ENCODE peak calls at places on chromosomes 12 and 14, in seven cellular contexts. I is fibroblast of villous mesenchyme, G is HTR-8/SVneo, E is NCI-H2029, S is HT-29, T is non-pigmented ciliary epithelial cell, W is omental fat pad. U is an unnamed sample.

GRCh38 chr12:65327207-65328076 is 49.0 kb downstream of the MSRB3 start:
- DNase-seq in I (peak), G (no peak), E (no peak), S (no peak), T (no peak), W (no peak), U (no peak)

GRCh38 chr12:6460751-6461371 is 9.0 kb downstream of the TAPBPL start:
- DNase-seq in I (no peak), G (no peak), E (no peak), S (no peak), T (no peak), W (no peak), U (no peak)

GRCh38 chr14:22319526-22320352 is 269.3 kb downstream of the DAD1 start:
- DNase-seq in I (peak), G (no peak), E (no peak), S (peak), T (no peak), W (no peak), U (peak)

GRCh38 chr12:21814814-21815213 is 40.3 kb upstream of the KCNJ8 start:
- DNase-seq in I (no peak), G (no peak), E (no peak), S (no peak), T (no peak), W (no peak), U (no peak)

GRCh38 chr14:94646481-94646880 is 34.3 kb downstream of the SERPINA3 start:
- DNase-seq in I (no peak), G (no peak), E (no peak), S (no peak), T (peak), W (no peak), U (no peak)

GRCh38 chr12:123445388-123446344 is 9.2 kb upstream of the RILPL2 start:
- DNase-seq in I (peak), G (peak), E (no peak), S (peak), T (no peak), W (no peak), U (no peak)

GRCh38 chr12:18158774-18159557 is 69.0 kb upstream of the RERGL start:
- DNase-seq in I (peak), G (no peak), E (no peak), S (peak), T (no peak), W (no peak), U (no peak)

GRCh38 chr12:124231980-124232653 is 62.8 kb upstream of the RFLNA start:
- DNase-seq in I (no peak), G (no peak), E (peak), S (peak), T (no peak), W (peak), U (peak)

GRCh38 chr12:128702344-128702743 is 121.4 kb downstream of the SLC15A4 start:
- DNase-seq in I (no peak), G (no peak), E (no peak), S (no peak), T (no peak), W (no peak), U (no peak)

U was measured in DMS153.